ENCODE peak calls at places on chromosomes 4 and X, in ten cellular contexts. W is NCI-H345; H is A172; M is pulmonary artery endothelial cell; I is heart left ventricle; F is stimulated activated CD8-positive, alpha-beta memory T cell treated with anti-CD3 and anti-CD28 coated beads, Interleukin-2, amount 100 ng/mL, for 1 hour; P is fibroblast of gingiva; J is globus pallidus; V is midbrain; Q is choroid plexus epithelial cell. A is an unnamed sample.

GRCh38 chr4:147233-147632 is 22.9 kb downstream of the ZNF718 start:
- DNase-seq in W (no peak), H (no peak), M (no peak), I (no peak), F (no peak), P (no peak), J (no peak), V (no peak), Q (no peak), A (no peak)

GRCh38 chr4:143559757-143560147 is 46.2 kb downstream of the SMARCA5 start:
- DNase-seq in W (peak), H (no peak), M (no peak), I (no peak), F (peak), P (no peak), J (no peak), V (no peak), Q (no peak), A (no peak)

GRCh38 chr4:34181891-34182290 is 2062.4 kb downstream of the ARAP2 start:
- DNase-seq in W (no peak), H (peak), M (no peak), I (no peak), F (no peak), P (peak), J (no peak), V (no peak), Q (peak), A (no peak)

GRCh38 chrX:52082578-52082977 is 13.6 kb upstream of the MAGED4B start:
- DNase-seq in W (no peak), H (peak), M (no peak), I (no peak), F (no peak), P (no peak), J (no peak), V (no peak), Q (peak), A (no peak)

GRCh38 chr4:60992037-60992436 is 208.1 kb upstream of the ADGRL3 start:
- DNase-seq in W (no peak), H (no peak), M (no peak), I (no peak), F (no peak), P (no peak), J (no peak), V (no peak), Q (peak), A (no peak)

GRCh38 chr4:102832105-102832504 is 4.8 kb upstream of the UBE2D3 start:
- DNase-seq in W (no peak), H (no peak), M (no peak), I (no peak), F (no peak), P (no peak), J (no peak), V (no peak), Q (no peak), A (no peak)

GRCh38 chr4:128060130-128060619 is 937 bp upstream of the LARP1B start:
- DNase-seq in W (peak), H (no peak), M (no peak), I (no peak), F (no peak), P (peak), J (no peak), V (peak), Q (peak), A (no peak)

GRCh38 chr4:2968381-2968780 is 5.0 kb downstream of the GRK4 start:
- DNase-seq in W (no peak), H (no peak), M (peak), I (no peak), F (no peak), P (no peak), J (no peak), V (no peak), Q (peak), A (no peak)

GRCh38 chrX:149004936-149005335 is 500.2 kb downstream of the IDS start:
- DNase-seq in W (no peak), H (no peak), M (no peak), I (no peak), F (no peak), P (no peak), J (no peak), V (no peak), Q (no peak), A (no peak)

GRCh38 chr4:89254847-89255246 is 52.8 kb downstream of the GPRIN3 start:
- DNase-seq in W (no peak), H (peak), M (no peak), I (no peak), F (peak), P (peak), J (no peak), V (no peak), Q (peak), A (peak)

GRCh38 chr4:148114436-148114835 is 327.8 kb downstream of the NR3C2 start:
- DNase-seq in W (no peak), H (no peak), M (no peak), I (no peak), F (no peak), P (no peak), J (no peak), V (no peak), Q (no peak), A (no peak)

GRCh38 chr4:46388860-46389259 is 1.1 kb downstream of the GABRA2 start:
- DNase-seq in W (no peak), H (no peak), M (no peak), I (no peak), F (no peak), P (no peak), J (peak), V (no peak), Q (peak), A (no peak)

GRCh38 chr4:187128971-187129370 is 405.3 kb upstream of the FAT1 start:
- DNase-seq in W (no peak), H (peak), M (no peak), I (no peak), F (no peak), P (no peak), J (peak), V (no peak), Q (peak), A (no peak)

GRCh38 chr4:181966084-181966483 is 277.1 kb upstream of the TENM3 start:
- DNase-seq in W (no peak), H (peak), M (no peak), I (no peak), F (no peak), P (no peak), J (no peak), V (no peak), Q (peak), A (no peak)

GRCh38 chrX:32195611-32196010 is 1015.7 kb downstream of the DMD start:
- DNase-seq in W (no peak), H (no peak), M (no peak), I (no peak), F (no peak), P (no peak), J (peak), V (peak), Q (no peak), A (no peak)

GRCh38 chr4:73583661-73584060 is 36.6 kb downstream of the RASSF6 start:
- DNase-seq in W (no peak), H (no peak), M (no peak), I (no peak), F (no peak), P (no peak), J (no peak), V (no peak), Q (no peak), A (no peak)